ENCODE peak calls at places on chromosomes 11 and 22, in nine cellular contexts. N, H, X, G, S, V, D, O and C are unnamed samples.

GRCh38 chr11:36744375-36745168 is 146.5 kb upstream of the RAG2 start:
- DNase-seq in N (peak; percentile 77), H (peak; percentile 76), X (peak; percentile 48), G (peak; percentile 73), S (no peak), V (peak; percentile 75), D (peak; percentile 73), O (peak; percentile 90), C (peak; percentile 51)

GRCh38 chr11:87456499-87456898 is 418.8 kb downstream of the TMEM135 start:
- DNase-seq in N (no peak), H (no peak), X (no peak), G (no peak), S (no peak), V (no peak), D (no peak), O (no peak), C (no peak)

GRCh38 chr11:122691751-122692150 is 36.2 kb downstream of the UBASH3B start:
- DNase-seq in N (no peak), H (no peak), X (no peak), G (no peak), S (no peak), V (no peak), D (no peak), O (no peak), C (no peak)

GRCh38 chr11:110565690-110566336 is 136.1 kb downstream of the FDX1 start:
- DNase-seq in N (peak; percentile 64), H (no peak), X (no peak), G (no peak), S (no peak), V (peak; percentile 52), D (no peak), O (no peak), C (no peak)

GRCh38 chr22:40594346-40594745 is 42.2 kb downstream of the MRTFA start:
- DNase-seq in N (no peak), H (no peak), X (no peak), G (no peak), S (no peak), V (no peak), D (no peak), O (no peak), C (no peak)

GRCh38 chr22:27372364-27372763 is 429.2 kb downstream of the MN1 start:
- DNase-seq in N (no peak), H (no peak), X (no peak), G (no peak), S (peak; percentile 68), V (no peak), D (no peak), O (no peak), C (no peak)

GRCh38 chr11:83676061-83676460 is 389.9 kb upstream of the CCDC90B start:
- DNase-seq in N (no peak), H (no peak), X (no peak), G (no peak), S (no peak), V (no peak), D (no peak), O (no peak), C (no peak)

GRCh38 chr11:73951797-73952196 is 971 bp downstream of the DNAJB13 start:
- DNase-seq in N (no peak), H (no peak), X (no peak), G (no peak), S (no peak), V (no peak), D (peak; percentile 2), O (no peak), C (no peak)

GRCh38 chr11:12838463-12839120 is 164.4 kb downstream of the TEAD1 start:
- DNase-seq in N (no peak), H (no peak), X (no peak), G (no peak), S (no peak), V (no peak), D (no peak), O (no peak), C (peak; percentile 42)

GRCh38 chr11:86047275-86047991 is 21.5 kb downstream of the PICALM start:
- DNase-seq in N (no peak), H (no peak), X (no peak), G (no peak), S (no peak), V (peak; percentile 37), D (no peak), O (no peak), C (no peak)

GRCh38 chr11:11408436-11409221 is 55.6 kb upstream of the CSNK2A3 start:
- DNase-seq in N (no peak), H (no peak), X (no peak), G (no peak), S (no peak), V (no peak), D (no peak), O (no peak), C (no peak)
- H3K27me3 ChIP-seq in N (no peaks in the 10 kb centered on the region), H (no peaks in the 10 kb centered on the region), X (peaks cover 21% of the 10 kb centered on the region), G (no peaks in the 10 kb centered on the region), S (no peaks in the 10 kb centered on the region), V (no peaks in the 10 kb centered on the region), D (no peaks in the 10 kb centered on the region), O (no peaks in the 10 kb centered on the region), C (no peaks in the 10 kb centered on the region)

GRCh38 chr22:49577168-49578060 is 250.3 kb downstream of the BRD1 start:
- DNase-seq in N (peak; percentile 22), H (no peak), X (no peak), G (peak; percentile 4), S (no peak), V (no peak), D (peak; percentile 45), O (peak; percentile 41), C (no peak)

GRCh38 chr22:49574861-49575702 is 252.6 kb downstream of the BRD1 start:
- DNase-seq in N (peak; percentile 8), H (no peak), X (no peak), G (peak; percentile 2), S (no peak), V (no peak), D (peak; percentile 44), O (no peak), C (no peak)

GRCh38 chr22:49574205-49574604 is 253.5 kb downstream of the BRD1 start:
- DNase-seq in N (peak; percentile 16), H (no peak), X (no peak), G (peak; percentile 4), S (no peak), V (no peak), D (no peak), O (no peak), C (no peak)

GRCh38 chr22:49576241-49577141 is 251.2 kb downstream of the BRD1 start:
- DNase-seq in N (peak; percentile 23), H (no peak), X (no peak), G (peak; percentile 1), S (no peak), V (no peak), D (peak; percentile 52), O (peak; percentile 32), C (peak; percentile 12)

DNA sequence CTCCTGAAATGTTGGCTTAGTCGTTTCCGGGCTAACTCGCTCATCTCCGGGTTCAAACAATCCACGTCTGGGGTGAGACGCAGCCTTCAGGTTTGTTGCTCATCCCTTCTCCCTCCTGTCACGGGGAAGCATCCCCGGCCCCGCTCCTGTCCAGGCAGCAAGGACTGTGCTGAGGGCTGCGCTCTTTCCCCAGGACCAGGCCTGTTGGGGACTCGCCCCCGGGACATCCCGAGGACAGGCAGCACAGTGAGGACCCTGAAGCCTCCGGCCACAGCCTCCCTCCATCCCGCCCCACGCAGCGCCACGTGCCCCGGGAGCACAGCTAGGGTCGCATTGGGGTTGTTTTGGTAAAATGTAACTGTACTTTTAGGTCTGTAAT is 252.0 kb downstream of the BRD1 start:
- DNase-seq in N (peak; percentile 10), H (no peak), X (no peak), G (no peak), S (no peak), V (no peak), D (peak; percentile 49), O (no peak), C (no peak)
- TF ChIP-seq EP300 in N (no peak), H (no peak), X (no peak), G (no peak), S (no peak), V (no peak), D (no peak), O (no peak), C (no peak)

GRCh38 chr11:62889126-62889483 is 8.4 kb downstream of the SLC3A2 start:
- DNase-seq in N (no peak), H (no peak), X (no peak), G (no peak), S (no peak), V (no peak), D (no peak), O (no peak), C (no peak)

GRCh38 chr11:62892077-62892922 is 11.6 kb downstream of the SLC3A2 start:
- DNase-seq in N (no peak), H (no peak), X (peak; percentile 56), G (no peak), S (no peak), V (no peak), D (no peak), O (no peak), C (no peak)

GRCh38 chr11:62885137-62885536 is 4.4 kb downstream of the SLC3A2 start:
- DNase-seq in N (no peak), H (no peak), X (no peak), G (no peak), S (no peak), V (no peak), D (no peak), O (no peak), C (no peak)

GRCh38 chr11:62888406-62888805 is 7.7 kb downstream of the SLC3A2 start:
- DNase-seq in N (no peak), H (no peak), X (no peak), G (no peak), S (no peak), V (no peak), D (no peak), O (no peak), C (no peak)

GRCh38 chr11:62889484-62890437 is 9.1 kb downstream of the SLC3A2 start:
- DNase-seq in N (no peak), H (no peak), X (peak; percentile 78), G (peak; percentile 67), S (no peak), V (no peak), D (no peak), O (no peak), C (no peak)
- TF ChIP-seq POLR2A in N (no peak), H (no peak), X (peak; percentile 89), G (no peak), S (no peak), V (no peak), D (no peak), O (peak; percentile 81), C (no peak)

DNA sequence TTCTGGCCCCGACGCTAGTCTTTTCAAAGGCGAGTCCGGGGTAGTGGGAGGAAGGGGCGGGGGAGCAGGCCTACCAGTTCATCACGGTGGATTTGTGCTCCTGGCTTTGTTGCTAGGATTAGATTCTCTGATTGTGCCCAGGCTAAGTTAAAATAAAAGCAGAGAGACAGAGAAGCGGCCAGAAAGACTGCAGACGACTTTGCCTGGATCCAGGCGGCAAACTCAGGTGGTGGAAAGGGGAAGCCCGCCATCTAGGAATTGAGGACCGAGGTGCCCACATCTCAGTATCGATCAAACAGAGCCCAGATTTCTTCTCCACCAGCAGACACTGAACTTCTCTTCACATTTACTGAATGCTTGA is 2.6 kb downstream of the FAT3 start:
- DNase-seq in N (no peak), H (no peak), X (no peak), G (no peak), S (no peak), V (no peak), D (no peak), O (no peak), C (no peak)
- H3K27me3 ChIP-seq in N (peaks cover 3% of the 10 kb centered on the region), H (no peaks in the 10 kb centered on the region), X (no peaks in the 10 kb centered on the region), G (peaks cover 88% of the 10 kb centered on the region), S (peaks cover 6% of the 10 kb centered on the region), V (peaks cover 18% of the 10 kb centered on the region), D (peaks cover 10% of the 10 kb centered on the region), O (peaks cover 38% of the 10 kb centered on the region), C (no peaks in the 10 kb centered on the region)